ENCODE peak calls at places on chromosomes 16 and 17, in ten cellular contexts. B, Y, I, U, J, L, A, Q, S and P are unnamed samples.

GRCh38 chr16:8920676-8921625 is 38.8 kb downstream of the LITAFD start:
- DNase-seq in B (no peak), Y (no peak), I (peak; percentile 27), U (no peak), J (no peak), L (peak; percentile 3), A (peak; percentile 36), Q (no peak), S (no peak), P (no peak)

GRCh38 chr17:50363217-50364060 is 9.5 kb downstream of the MRPL27 start:
- DNase-seq in B (no peak), Y (no peak), I (peak; percentile 97), U (peak; percentile 82), J (no peak), L (peak; percentile 51), A (peak; percentile 74), Q (no peak), S (no peak), P (no peak)

GRCh38 chr17:18280766-18281165 is 20.3 kb downstream of the MIEF2 start:
- DNase-seq in B (no peak), Y (no peak), I (no peak), U (no peak), J (no peak), L (peak; percentile 6), A (peak; percentile 25), Q (no peak), S (no peak), P (no peak)

GRCh38 chr16:81237942-81238295 is 570 bp upstream of the BCO1 start:
- DNase-seq in B (no peak), Y (no peak), I (no peak), U (no peak), J (no peak), L (no peak), A (no peak), Q (no peak), S (no peak), P (no peak)

GRCh38 chr17:13775450-13775849 is 173.7 kb upstream of the HS3ST3A1 start:
- DNase-seq in B (no peak), Y (no peak), I (no peak), U (no peak), J (no peak), L (no peak), A (no peak), Q (no peak), S (no peak), P (no peak)

GRCh38 chr16:50591800-50592771 is 43.9 kb downstream of the NKD1 start:
- DNase-seq in B (no peak), Y (no peak), I (no peak), U (peak; percentile 85), J (peak; percentile 75), L (no peak), A (no peak), Q (no peak), S (peak; percentile 98), P (no peak)

GRCh38 chr17:51869387-51869786 is 289.1 kb downstream of the CA10 start:
- DNase-seq in B (no peak), Y (no peak), I (peak; percentile 71), U (no peak), J (no peak), L (no peak), A (peak; percentile 3), Q (no peak), S (no peak), P (no peak)

GRCh38 chr17:58692239-58693055 is at the start of gene RAD51C:
- DNase-seq in B (peak; percentile 76), Y (peak; percentile 93), I (peak; percentile 84), U (peak; percentile 87), J (peak; percentile 71), L (peak; percentile 81), A (peak; percentile 87), Q (peak; percentile 86), S (peak; percentile 86), P (peak; percentile 45)

GRCh38 chr16:60811657-60812056 is 1224.6 kb downstream of the CDH8 start:
- DNase-seq in B (no peak), Y (no peak), I (no peak), U (no peak), J (no peak), L (no peak), A (no peak), Q (no peak), S (no peak), P (no peak)

GRCh38 chr17:60127068-60128064 is 22.4 kb upstream of the CA4 start:
- DNase-seq in B (no peak), Y (no peak), I (no peak), U (no peak), J (no peak), L (no peak), A (no peak), Q (no peak), S (no peak), P (no peak)

GRCh38 chr16:86508947-86509758 is 1.2 kb upstream of the FOXF1 start:
- DNase-seq in B (no peak), Y (peak; percentile 32), I (peak; percentile 59), U (no peak), J (no peak), L (peak; percentile 87), A (peak; percentile 94), Q (no peak), S (no peak), P (peak; percentile 99)

GRCh38 chr16:85002643-85003042 is 8.7 kb downstream of the ZDHHC7 start:
- DNase-seq in B (no peak), Y (no peak), I (no peak), U (peak; percentile 10), J (no peak), L (no peak), A (no peak), Q (no peak), S (no peak), P (no peak)

GRCh38 chr17:4944163-4944553 is 4.1 kb downstream of the RNF167 start:
- DNase-seq in B (no peak), Y (no peak), I (peak; percentile 27), U (no peak), J (no peak), L (no peak), A (no peak), Q (peak; percentile 66), S (no peak), P (no peak)